ENCODE peak calls at places on chromosomes 16 and 17, in nine cellular contexts. O is GM12865, E is stomach, W is cardiac muscle cell, Y is ovary, I is HFFc6, D is choroid plexus epithelial cell, T is A549, Q is astrocyte of the cerebellum. U is an unnamed sample.

GRCh38 chr16:17770104-17770503 is 299.3 kb upstream of the XYLT1 start:
- DNase-seq in T (no peak), Q (no peak), Y (no peak), W (no peak), E (no peak), I (no peak), O (no peak), D (no peak), U (no peak)

GRCh38 chr17:76252040-76252954 is 12.0 kb upstream of the RNF157 start:
- DNase-seq in D (peak; percentile 89), I (peak; percentile 99), W (no peak), O (peak; percentile 77), E (peak; percentile 65), T (no peak), Y (no peak), Q (no peak), U (no peak)

GRCh38 chr16:8044796-8045195 is 545.5 kb downstream of the TMEM114 start:
- DNase-seq in E (no peak), Y (no peak), W (no peak), T (no peak), I (no peak), Q (no peak), O (no peak), D (no peak), U (no peak)

GRCh38 chr17:18318771-18319450 is 3.8 kb downstream of the SMCR8 start:
- DNase-seq in D (no peak), W (no peak), Q (no peak), T (no peak), I (no peak), E (no peak), Y (no peak), O (no peak), U (peak; percentile 36)

GRCh38 chr17:66789961-66790421 is 44.9 kb upstream of the CACNG5 start:
- DNase-seq in E (no peak), W (no peak), Q (no peak), I (no peak), T (no peak), Y (no peak), O (no peak), D (no peak), U (no peak)

GRCh38 chr17:63700528-63701441 is 860 bp upstream of the LIMD2 start:
- DNase-seq in O (peak; percentile 83), E (peak; percentile 27), Q (peak; percentile 11), I (no peak), D (peak; percentile 67), T (no peak), W (peak; percentile 53), Y (no peak), U (no peak)

GRCh38 chr16:15879255-15879804 is 9.1 kb downstream of the CEP20 start:
- DNase-seq in Y (no peak), O (no peak), D (peak; percentile 92), T (peak; percentile 90), Q (peak; percentile 70), W (no peak), E (no peak), I (peak; percentile 91), U (no peak)

GRCh38 chr17:17606416-17607000 is 15.0 kb upstream of the PEMT start:
- DNase-seq in E (no peak), D (no peak), T (no peak), O (no peak), W (peak; percentile 39), I (no peak), Q (no peak), Y (no peak), U (no peak)

GRCh38 chr16:12110361-12111107 is 134.0 kb downstream of the SNX29 start:
- DNase-seq in E (no peak), D (no peak), Q (no peak), Y (no peak), W (no peak), T (no peak), I (no peak), O (no peak), U (no peak)

GRCh38 chr16:77761204-77761603 is 27.2 kb upstream of the VAT1L start:
- DNase-seq in O (no peak), T (no peak), Q (no peak), D (no peak), Y (no peak), E (no peak), W (peak; percentile 77), I (no peak), U (no peak)

GRCh38 chr16:77760800-77761199 is 27.6 kb upstream of the VAT1L start:
- DNase-seq in T (no peak), I (no peak), Y (no peak), Q (no peak), E (no peak), O (no peak), D (peak; percentile 21), W (no peak), U (no peak)

GRCh38 chr16:77759821-77760220 is 28.5 kb upstream of the VAT1L start:
- DNase-seq in I (no peak), Y (no peak), W (no peak), O (no peak), Q (no peak), D (peak; percentile 14), T (no peak), E (no peak), U (no peak)

GRCh38 chr16:77763994-77764393 is 24.4 kb upstream of the VAT1L start:
- DNase-seq in W (no peak), Q (no peak), T (no peak), D (no peak), O (no peak), I (no peak), Y (no peak), E (no peak), U (no peak)

DNA sequence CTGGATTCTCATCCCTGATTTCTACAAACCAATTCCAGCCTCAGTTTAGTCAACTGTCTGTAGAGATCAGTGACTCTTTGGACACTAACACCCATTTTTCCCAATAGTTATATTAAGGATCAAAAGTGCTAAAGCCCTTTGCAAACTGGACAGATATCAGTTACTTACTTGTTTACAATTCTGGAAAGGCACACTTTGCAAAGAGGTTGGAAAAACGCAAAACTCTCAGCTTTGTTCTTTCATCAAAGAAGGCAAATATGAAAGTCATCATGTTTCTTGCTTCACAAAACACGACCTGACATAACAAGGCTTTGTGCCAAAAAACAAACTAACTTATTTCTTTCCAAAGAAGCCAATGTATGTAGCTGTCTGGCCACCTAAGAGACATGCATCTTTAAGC is 26.1 kb upstream of the VAT1L start:
- DNase-seq in O (no peak), W (no peak), D (peak; percentile 22), I (no peak), Y (no peak), T (no peak), Q (no peak), E (no peak), U (no peak)
- TF ChIP-seq CTCF in O (no peak), W (no peak), D (no peak), I (no peak), Y (no peak), T (no peak), Q (no peak), E (no peak), U (no peak)

DNA sequence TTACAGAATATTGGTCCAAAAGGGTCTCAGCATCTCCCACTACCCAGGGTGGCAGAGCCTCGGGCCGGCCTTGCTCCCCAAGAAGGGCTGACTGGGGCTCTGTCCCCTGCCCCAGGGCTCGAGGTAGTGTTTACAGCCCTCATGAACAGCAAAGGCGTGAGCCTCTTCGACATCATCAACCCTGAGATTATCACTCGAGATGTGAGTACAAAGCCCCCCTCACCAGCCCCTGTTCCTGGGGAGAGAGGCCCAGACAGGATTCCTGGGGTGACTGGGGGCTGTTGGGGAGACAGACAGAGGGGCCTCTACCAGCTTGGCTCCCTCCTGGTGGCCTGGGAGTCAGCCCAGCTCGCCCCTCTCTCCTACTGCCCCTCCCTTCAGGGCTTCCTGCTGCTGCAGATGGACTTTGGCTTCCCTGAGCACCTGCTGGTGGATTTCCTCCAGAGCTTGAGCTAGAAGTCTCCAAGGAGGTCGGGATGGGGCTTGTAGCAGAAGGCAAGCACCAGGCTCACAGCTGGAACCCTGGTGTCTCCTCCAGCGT is 6.1 kb upstream of the NLRC5 start:
- DNase-seq in Q (no peak), O (no peak), Y (no peak), T (no peak), D (no peak), W (no peak), E (peak; percentile 55), I (no peak), U (no peak)
- TF ChIP-seq CTCF in Q (no peak), O (no peak), Y (no peak), T (no peak), D (no peak), W (no peak), E (no peak), I (no peak), U (no peak)

DNA sequence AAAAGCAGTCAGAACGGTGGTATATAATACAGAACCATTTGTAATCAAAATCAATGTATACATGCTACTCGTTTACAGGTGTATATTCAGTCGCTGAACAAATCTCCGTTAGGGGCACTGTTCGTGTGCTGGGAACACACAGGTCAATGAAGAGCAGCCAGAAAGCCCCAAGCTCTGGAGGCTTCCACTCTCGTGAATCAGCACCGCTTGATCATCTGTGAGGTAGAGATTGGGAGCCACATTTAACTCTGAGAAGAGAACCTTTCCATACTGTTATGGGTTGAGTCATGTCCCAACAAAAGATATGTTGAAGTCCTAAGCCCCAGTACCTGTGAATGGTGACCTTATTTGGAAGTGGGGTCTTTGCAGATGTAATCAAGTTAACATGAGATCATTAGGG is 5.4 kb upstream of the CYTH1 start:
- DNase-seq in Q (no peak), W (no peak), I (no peak), O (peak; percentile 70), D (no peak), Y (no peak), T (peak; percentile 73), E (no peak), U (no peak)
- TF ChIP-seq CTCF in Q (no peak), W (no peak), I (no peak), O (peak; percentile 51), D (no peak), Y (no peak), T (peak; percentile 72), E (no peak), U (no peak)

GRCh38 chr17:8572767-8573166 is 57.8 kb downstream of the MYH10 start:
- DNase-seq in O (no peak), W (no peak), Q (no peak), D (peak; percentile 53), T (no peak), I (no peak), Y (no peak), E (no peak), U (no peak)

GRCh38 chr17:8577868-8578267 is 52.7 kb downstream of the MYH10 start:
- DNase-seq in O (peak; percentile 58), D (no peak), E (no peak), T (no peak), I (no peak), Q (no peak), W (no peak), Y (no peak), U (no peak)

GRCh38 chr17:8576895-8577294 is 53.6 kb downstream of the MYH10 start:
- DNase-seq in O (no peak), D (no peak), T (no peak), I (no peak), Y (no peak), W (no peak), E (no peak), Q (no peak), U (no peak)

DNA sequence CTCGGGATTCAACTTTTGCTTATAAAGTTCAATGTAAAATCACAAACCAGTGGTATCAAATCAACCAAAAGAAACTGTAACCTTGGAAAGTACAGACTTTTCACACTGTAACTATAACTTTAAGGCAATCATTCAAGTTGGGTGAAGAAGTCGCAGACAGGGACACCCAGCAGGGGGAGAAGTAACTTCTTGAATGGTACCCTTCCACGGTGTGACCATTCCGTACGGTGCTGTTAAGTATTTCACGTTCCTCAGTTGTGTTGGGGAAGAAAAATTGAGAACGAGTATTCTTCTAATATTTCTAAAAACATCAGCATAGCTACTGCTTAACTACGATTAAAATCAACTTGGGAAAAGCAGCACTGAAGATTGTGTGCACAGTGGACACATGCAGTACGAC is 55.8 kb downstream of the MYH10 start:
- DNase-seq in W (no peak), I (no peak), E (no peak), O (no peak), D (peak; percentile 43), T (no peak), Y (no peak), Q (no peak), U (no peak)
- TF ChIP-seq CTCF in W (peak; percentile 36), I (peak; percentile 34), E (no peak), O (no peak), D (peak; percentile 54), T (no peak), Y (no peak), Q (peak; percentile 21), U (no peak)

U was measured in pancreas.